ENCODE peak calls at places on chromosomes 12 and 14, in eight cellular contexts. One of them, this sample, is unnamed.

GRCh38 chr14:42806909-42807315 is 1200.2 kb downstream of the LRFN5 start:
- DNase-seq in NT2/D1: no peak
- DNase-seq in heart left ventricle: no peak
- DNase-seq in WERI-Rb-1: no peak
- DNase-seq in transverse colon: no peak
- DNase-seq in H7: no peak
- DNase-seq in hepatocyte: peak; percentile 39
- DNase-seq in adipocyte: no peak
- DNase-seq in this sample: no peak

GRCh38 chr12:66709444-66709773 is 30.5 kb upstream of the GRIP1 start:
- DNase-seq in NT2/D1: no peak
- DNase-seq in heart left ventricle: no peak
- DNase-seq in WERI-Rb-1: no peak
- DNase-seq in transverse colon: no peak
- DNase-seq in H7: no peak
- DNase-seq in hepatocyte: no peak
- DNase-seq in adipocyte: no peak
- DNase-seq in this sample: no peak

GRCh38 chr12:46569826-46570390 is 197.3 kb upstream of the SLC38A2 start:
- DNase-seq in NT2/D1: no peak
- DNase-seq in heart left ventricle: no peak
- DNase-seq in WERI-Rb-1: no peak
- DNase-seq in transverse colon: no peak
- DNase-seq in H7: no peak
- DNase-seq in hepatocyte: no peak
- DNase-seq in adipocyte: no peak
- DNase-seq in this sample: no peak

GRCh38 chr12:79690606-79691298 is at the start of gene PAWR:
- DNase-seq in NT2/D1: peak; percentile 78
- DNase-seq in heart left ventricle: peak; percentile 82
- DNase-seq in WERI-Rb-1: peak; percentile 88
- DNase-seq in transverse colon: peak; percentile 86
- DNase-seq in H7: peak; percentile 94
- DNase-seq in hepatocyte: peak; percentile 93
- DNase-seq in adipocyte: peak; percentile 84
- DNase-seq in this sample: peak; percentile 87

GRCh38 chr14:38616959-38617358 is 361.1 kb upstream of the CLEC14A start:
- DNase-seq in NT2/D1: no peak
- DNase-seq in heart left ventricle: no peak
- DNase-seq in WERI-Rb-1: no peak
- DNase-seq in transverse colon: no peak
- DNase-seq in H7: no peak
- DNase-seq in hepatocyte: no peak
- DNase-seq in adipocyte: no peak
- DNase-seq in this sample: peak; percentile 87

GRCh38 chr12:89319606-89320005 is 32.7 kb downstream of the DUSP6 start:
- DNase-seq in NT2/D1: no peak
- DNase-seq in heart left ventricle: no peak
- DNase-seq in WERI-Rb-1: no peak
- DNase-seq in transverse colon: no peak
- DNase-seq in H7: no peak
- DNase-seq in hepatocyte: no peak
- DNase-seq in adipocyte: no peak
- DNase-seq in this sample: no peak

GRCh38 chr14:23360496-23360895 is 4.5 kb downstream of the EFS start:
- DNase-seq in NT2/D1: no peak
- DNase-seq in heart left ventricle: peak; percentile 49
- DNase-seq in WERI-Rb-1: peak; percentile 35
- DNase-seq in transverse colon: no peak
- DNase-seq in H7: peak; percentile 89
- DNase-seq in hepatocyte: no peak
- DNase-seq in adipocyte: no peak
- DNase-seq in this sample: no peak

GRCh38 chr14:61625171-61625570 is 70.1 kb upstream of the HIF1A start:
- DNase-seq in NT2/D1: no peak
- DNase-seq in heart left ventricle: no peak
- DNase-seq in WERI-Rb-1: no peak
- DNase-seq in transverse colon: no peak
- DNase-seq in H7: no peak
- DNase-seq in hepatocyte: no peak
- DNase-seq in adipocyte: no peak
- DNase-seq in this sample: no peak

GRCh38 chr12:19971881-19972280 is 396.5 kb upstream of the PDE3A start:
- DNase-seq in NT2/D1: no peak
- DNase-seq in heart left ventricle: no peak
- DNase-seq in WERI-Rb-1: no peak
- DNase-seq in transverse colon: no peak
- DNase-seq in H7: no peak
- DNase-seq in hepatocyte: no peak
- DNase-seq in adipocyte: no peak
- DNase-seq in this sample: no peak

GRCh38 chr14:60532442-60532841 is 23.5 kb downstream of the SIX6 start:
- DNase-seq in NT2/D1: no peak
- DNase-seq in heart left ventricle: no peak
- DNase-seq in WERI-Rb-1: no peak
- DNase-seq in transverse colon: no peak
- DNase-seq in H7: no peak
- DNase-seq in hepatocyte: no peak
- DNase-seq in adipocyte: no peak
- DNase-seq in this sample: no peak

DNA sequence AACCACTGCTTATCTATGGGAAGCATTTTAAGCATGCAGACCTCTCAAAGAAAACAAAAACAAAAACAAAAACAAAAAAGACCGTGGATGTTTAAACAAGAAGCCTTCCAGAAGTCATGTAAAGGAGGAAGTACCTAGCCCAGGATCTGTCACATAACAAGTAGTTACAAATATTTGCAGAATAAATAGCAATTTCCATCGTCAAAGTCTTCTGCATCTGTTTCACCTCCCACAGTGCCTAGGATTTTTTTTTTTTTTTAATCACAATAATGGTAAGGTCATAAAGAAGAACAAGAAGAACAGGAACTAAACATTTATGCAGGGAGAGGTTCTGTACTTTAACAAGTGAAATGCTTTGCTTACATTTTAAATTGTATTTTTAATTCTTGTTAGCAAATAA is 2.4 kb upstream of the STXBP6 start:
- DNase-seq in NT2/D1: no peak
- DNase-seq in heart left ventricle: no peak
- DNase-seq in WERI-Rb-1: no peak
- DNase-seq in transverse colon: no peak
- DNase-seq in H7: no peak
- DNase-seq in hepatocyte: no peak
- DNase-seq in adipocyte: no peak
- DNase-seq in this sample: no peak
- H3K27me3 ChIP-seq in NT2/D1: peaks cover 50% of the 10 kb centered on the region
- H3K27me3 ChIP-seq in heart left ventricle: no peaks in the 10 kb centered on the region
- H3K27me3 ChIP-seq in WERI-Rb-1: peaks cover 81% of the 10 kb centered on the region
- H3K27me3 ChIP-seq in transverse colon: peaks cover 12% of the 10 kb centered on the region
- H3K27me3 ChIP-seq in H7: peaks cover 39% of the 10 kb centered on the region
- H3K27me3 ChIP-seq in hepatocyte: no peaks in the 10 kb centered on the region
- H3K27me3 ChIP-seq in adipocyte: no peaks in the 10 kb centered on the region
- H3K27me3 ChIP-seq in this sample: no peaks in the 10 kb centered on the region

GRCh38 chr12:3715999-3716398 is 36.9 kb downstream of the CRACR2A start:
- DNase-seq in NT2/D1: no peak
- DNase-seq in heart left ventricle: no peak
- DNase-seq in WERI-Rb-1: no peak
- DNase-seq in transverse colon: no peak
- DNase-seq in H7: no peak
- DNase-seq in hepatocyte: no peak
- DNase-seq in adipocyte: no peak
- DNase-seq in this sample: no peak
- H3K27me3 ChIP-seq in NT2/D1: no peaks in the 10 kb centered on the region
- H3K27me3 ChIP-seq in heart left ventricle: no peaks in the 10 kb centered on the region
- H3K27me3 ChIP-seq in WERI-Rb-1: no peaks in the 10 kb centered on the region
- H3K27me3 ChIP-seq in transverse colon: no peaks in the 10 kb centered on the region
- H3K27me3 ChIP-seq in H7: no peaks in the 10 kb centered on the region
- H3K27me3 ChIP-seq in hepatocyte: peaks cover 18% of the 10 kb centered on the region
- H3K27me3 ChIP-seq in adipocyte: no peaks in the 10 kb centered on the region
- H3K27me3 ChIP-seq in this sample: no peaks in the 10 kb centered on the region

GRCh38 chr14:68375371-68375770 is 417.5 kb downstream of the ZFP36L1 start:
- DNase-seq in NT2/D1: no peak
- DNase-seq in heart left ventricle: no peak
- DNase-seq in WERI-Rb-1: no peak
- DNase-seq in transverse colon: no peak
- DNase-seq in H7: no peak
- DNase-seq in hepatocyte: no peak
- DNase-seq in adipocyte: no peak
- DNase-seq in this sample: no peak
- H3K27me3 ChIP-seq in NT2/D1: no peaks in the 10 kb centered on the region
- H3K27me3 ChIP-seq in heart left ventricle: no peaks in the 10 kb centered on the region
- H3K27me3 ChIP-seq in WERI-Rb-1: no peaks in the 10 kb centered on the region
- H3K27me3 ChIP-seq in transverse colon: no peaks in the 10 kb centered on the region
- H3K27me3 ChIP-seq in H7: no peaks in the 10 kb centered on the region
- H3K27me3 ChIP-seq in hepatocyte: no peaks in the 10 kb centered on the region
- H3K27me3 ChIP-seq in adipocyte: no peaks in the 10 kb centered on the region
- H3K27me3 ChIP-seq in this sample: no peaks in the 10 kb centered on the region

DNA sequence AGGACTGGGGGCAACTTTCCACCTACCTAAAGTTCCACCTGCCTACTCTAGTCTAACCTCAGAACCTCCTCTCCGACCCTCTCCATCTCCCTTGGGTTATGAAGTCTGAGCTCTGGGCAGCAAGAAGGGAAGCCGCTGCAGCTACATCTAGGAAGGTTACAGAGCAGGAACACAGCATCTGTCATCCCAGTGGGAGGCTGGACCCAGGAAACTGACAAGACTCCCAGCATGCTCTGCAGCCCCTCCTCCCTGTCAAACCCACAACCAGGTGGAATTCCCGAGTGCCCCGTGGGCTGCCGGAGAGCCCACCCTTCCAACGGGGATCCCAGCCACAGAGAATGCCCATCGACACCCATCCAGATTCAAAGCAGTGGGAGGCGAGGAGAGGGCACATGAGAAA is 2.1 kb downstream of the TESC start:
- DNase-seq in NT2/D1: no peak
- DNase-seq in heart left ventricle: no peak
- DNase-seq in WERI-Rb-1: peak; percentile 60
- DNase-seq in transverse colon: no peak
- DNase-seq in H7: peak; percentile 45
- DNase-seq in hepatocyte: no peak
- DNase-seq in adipocyte: no peak
- DNase-seq in this sample: no peak
- H3K27me3 ChIP-seq in NT2/D1: peaks cover 30% of the 10 kb centered on the region
- H3K27me3 ChIP-seq in heart left ventricle: no peaks in the 10 kb centered on the region
- H3K27me3 ChIP-seq in WERI-Rb-1: no peaks in the 10 kb centered on the region
- H3K27me3 ChIP-seq in transverse colon: peaks cover 67% of the 10 kb centered on the region
- H3K27me3 ChIP-seq in H7: peaks cover 20% of the 10 kb centered on the region
- H3K27me3 ChIP-seq in hepatocyte: peaks cover 68% of the 10 kb centered on the region
- H3K27me3 ChIP-seq in adipocyte: peaks cover 80% of the 10 kb centered on the region
- H3K27me3 ChIP-seq in this sample: no peaks in the 10 kb centered on the region

GRCh38 chr12:109308534-109309440 is at the start of gene FOXN4:
- DNase-seq in NT2/D1: no peak
- DNase-seq in heart left ventricle: no peak
- DNase-seq in WERI-Rb-1: peak; percentile 67
- DNase-seq in transverse colon: no peak
- DNase-seq in H7: peak; percentile 92
- DNase-seq in hepatocyte: peak; percentile 23
- DNase-seq in adipocyte: peak; percentile 4
- DNase-seq in this sample: no peak

GRCh38 chr12:109305547-109305946 is 3.5 kb downstream of the FOXN4 start:
- DNase-seq in NT2/D1: no peak
- DNase-seq in heart left ventricle: no peak
- DNase-seq in WERI-Rb-1: no peak
- DNase-seq in transverse colon: no peak
- DNase-seq in H7: no peak
- DNase-seq in hepatocyte: no peak
- DNase-seq in adipocyte: no peak
- DNase-seq in this sample: no peak

GRCh38 chr12:109304485-109304884 is 4.6 kb downstream of the FOXN4 start:
- DNase-seq in NT2/D1: no peak
- DNase-seq in heart left ventricle: no peak
- DNase-seq in WERI-Rb-1: no peak
- DNase-seq in transverse colon: no peak
- DNase-seq in H7: peak; percentile 39
- DNase-seq in hepatocyte: no peak
- DNase-seq in adipocyte: no peak
- DNase-seq in this sample: no peak

GRCh38 chr12:109309441-109310246 is 560 bp upstream of the FOXN4 start:
- DNase-seq in NT2/D1: no peak
- DNase-seq in heart left ventricle: no peak
- DNase-seq in WERI-Rb-1: peak; percentile 44
- DNase-seq in transverse colon: no peak
- DNase-seq in H7: peak; percentile 85
- DNase-seq in hepatocyte: peak; percentile 23
- DNase-seq in adipocyte: peak; percentile 45
- DNase-seq in this sample: no peak

GRCh38 chr12:109307051-109307450 is 2.0 kb downstream of the FOXN4 start:
- DNase-seq in NT2/D1: no peak
- DNase-seq in heart left ventricle: no peak
- DNase-seq in WERI-Rb-1: no peak
- DNase-seq in transverse colon: no peak
- DNase-seq in H7: peak; percentile 28
- DNase-seq in hepatocyte: peak; percentile 20
- DNase-seq in adipocyte: no peak
- DNase-seq in this sample: no peak
- H3K27me3 ChIP-seq in NT2/D1: peaks cover 49% of the 10 kb centered on the region
- H3K27me3 ChIP-seq in heart left ventricle: peaks cover 16% of the 10 kb centered on the region
- H3K27me3 ChIP-seq in WERI-Rb-1: no peaks in the 10 kb centered on the region
- H3K27me3 ChIP-seq in transverse colon: peaks cover 75% of the 10 kb centered on the region
- H3K27me3 ChIP-seq in H7: peaks cover 37% of the 10 kb centered on the region
- H3K27me3 ChIP-seq in hepatocyte: peaks cover 69% of the 10 kb centered on the region
- H3K27me3 ChIP-seq in adipocyte: peaks cover 81% of the 10 kb centered on the region
- H3K27me3 ChIP-seq in this sample: peaks cover 8% of the 10 kb centered on the region